ENCODE peak calls at places on chromosomes 12 and 14, in ten cellular contexts. O is H4; B is NCI-H774; M is iris pigment epithelial cell; H is caudate nucleus; Z is stimulated activated CD4-positive, alpha-beta T cell treated with anti-CD3 and anti-CD28 coated beads, TNF-alpha, amount 100 ng/mL, for 1 hour; L is activated effector memory CD4-positive, alpha-beta T cell treated with Interleukin-2 at 50 U/mL for 16 hours; X is naive thymus-derived CD8-positive, alpha-beta T cell; V is Calu3; S is fibroblast of lung. J is an unnamed sample.

GRCh38 chr14:94707494-94707893 is 62.4 kb downstream of the GSC start:
- DNase-seq in O (peak; percentile 31), B (no peak), M (no peak), H (no peak), Z (no peak), L (no peak), X (no peak), V (no peak), S (no peak), J (no peak)

GRCh38 chr14:36874396-36875138 is 212.9 kb downstream of the PAX9 start:
- DNase-seq in O (no peak), B (no peak), M (no peak), H (no peak), Z (no peak), L (no peak), X (no peak), V (no peak), S (no peak), J (no peak)

GRCh38 chr12:65740873-65741600 is 83.2 kb upstream of the HMGA2 start:
- DNase-seq in O (no peak), B (no peak), M (peak; percentile 89), H (no peak), Z (peak; percentile 59), L (no peak), X (peak; percentile 39), V (peak; percentile 94), S (peak; percentile 79), J (peak; percentile 82)

GRCh38 chr12:50103767-50104321 is at the start of gene GPD1:
- DNase-seq in O (peak; percentile 33), B (peak; percentile 79), M (peak; percentile 52), H (peak; percentile 74), Z (no peak), L (no peak), X (no peak), V (peak; percentile 60), S (peak; percentile 53), J (no peak)

GRCh38 chr12:48070731-48071130 is 35.1 kb downstream of the SENP1 start:
- DNase-seq in O (no peak), B (no peak), M (no peak), H (no peak), Z (no peak), L (no peak), X (no peak), V (no peak), S (no peak), J (no peak)

GRCh38 chr12:3116106-3116898 is 39.1 kb downstream of the TSPAN9 start:
- DNase-seq in O (no peak), B (no peak), M (no peak), H (no peak), Z (no peak), L (no peak), X (no peak), V (no peak), S (no peak), J (no peak)

GRCh38 chr12:6076776-6077700 is 47.4 kb downstream of the VWF start:
- DNase-seq in O (no peak), B (no peak), M (no peak), H (no peak), Z (no peak), L (no peak), X (no peak), V (no peak), S (no peak), J (no peak)

GRCh38 chr12:2864198-2864597 is 7.4 kb upstream of the TEX52 start:
- DNase-seq in O (no peak), B (no peak), M (no peak), H (no peak), Z (no peak), L (no peak), X (no peak), V (no peak), S (no peak), J (no peak)

GRCh38 chr14:35347323-35348043 is 55.3 kb downstream of the PSMA6 start:
- DNase-seq in O (no peak), B (no peak), M (no peak), H (no peak), Z (no peak), L (no peak), X (no peak), V (no peak), S (no peak), J (no peak)

GRCh38 chr12:54262403-54262925 is 17.5 kb downstream of the CBX5 start:
- DNase-seq in O (peak; percentile 12), B (no peak), M (peak; percentile 63), H (no peak), Z (no peak), L (no peak), X (no peak), V (no peak), S (peak; percentile 76), J (no peak)

GRCh38 chr12:51392556-51393237 is 1.5 kb upstream of the GALNT6 start:
- DNase-seq in O (no peak), B (peak; percentile 18), M (no peak), H (no peak), Z (no peak), L (no peak), X (peak; percentile 16), V (peak; percentile 16), S (peak; percentile 54), J (peak; percentile 77)

GRCh38 chr14:73784988-73785313 is 66.7 kb upstream of the PTGR2 start:
- DNase-seq in O (no peak), B (no peak), M (no peak), H (no peak), Z (no peak), L (no peak), X (no peak), V (no peak), S (no peak), J (no peak)

GRCh38 chr14:64195194-64195593 is 99.0 kb downstream of the ESR2 start:
- DNase-seq in O (no peak), B (no peak), M (peak; percentile 37), H (no peak), Z (no peak), L (no peak), X (no peak), V (no peak), S (no peak), J (no peak)

GRCh38 chr12:123097521-123098084 is 53.3 kb downstream of the PITPNM2 start:
- DNase-seq in O (no peak), B (no peak), M (no peak), H (no peak), Z (no peak), L (no peak), X (no peak), V (no peak), S (no peak), J (no peak)

GRCh38 chr14:23621204-23621931 is 14.8 kb upstream of the DHRS2 start:
- DNase-seq in O (no peak), B (no peak), M (no peak), H (no peak), Z (no peak), L (no peak), X (no peak), V (no peak), S (no peak), J (no peak)

GRCh38 chr14:21071225-21072041 is 1.3 kb downstream of the ARHGEF40 start:
- DNase-seq in O (peak; percentile 90), B (peak; percentile 78), M (peak; percentile 94), H (peak; percentile 65), Z (no peak), L (no peak), X (no peak), V (peak; percentile 58), S (peak; percentile 98), J (peak; percentile 61)

GRCh38 chr12:131834798-131835615 is 6.8 kb downstream of the MMP17 start:
- DNase-seq in O (no peak), B (no peak), M (no peak), H (no peak), Z (no peak), L (no peak), X (no peak), V (no peak), S (no peak), J (no peak)

GRCh38 chr14:68193970-68194634 is 374.5 kb downstream of the RAD51B start:
- DNase-seq in O (no peak), B (no peak), M (peak; percentile 62), H (no peak), Z (no peak), L (no peak), X (no peak), V (no peak), S (no peak), J (no peak)

GRCh38 chr12:15278816-15279658 is 43.3 kb upstream of the PTPRO start:
- DNase-seq in O (peak; percentile 98), B (peak; percentile 11), M (peak; percentile 85), H (no peak), Z (no peak), L (no peak), X (no peak), V (peak; percentile 25), S (peak; percentile 89), J (peak; percentile 63)

GRCh38 chr14:75315143-75315542 is 36.5 kb downstream of the FOS start:
- DNase-seq in O (peak; percentile 74), B (no peak), M (peak; percentile 72), H (no peak), Z (no peak), L (no peak), X (no peak), V (peak; percentile 11), S (peak; percentile 74), J (no peak)

GRCh38 chr12:64269161-64269560 is 47.1 kb upstream of the KICS2 start:
- DNase-seq in O (no peak), B (peak; percentile 37), M (no peak), H (no peak), Z (no peak), L (no peak), X (no peak), V (no peak), S (no peak), J (no peak)

GRCh38 chr14:61472025-61472672 is 150.8 kb downstream of the PRKCH start:
- DNase-seq in O (peak; percentile 98), B (no peak), M (peak; percentile 100), H (no peak), Z (no peak), L (no peak), X (no peak), V (peak; percentile 29), S (peak; percentile 99), J (peak; percentile 77)

J was measured in natural killer cell treated with Interleukin-12 subunit alpha and Interleukin-12 subunit beta and Interleukin-15 and Interleukin-18, amount 100 ng/mL, for 72 hours.